ENCODE peak calls at places on chromosomes 1 and 21, in eight cellular contexts. S is psoas muscle, T is heart right ventricle, E is WERI-Rb-1, Y is endothelial cell of umbilical vein, R is BE2C, G is heart left ventricle, X is right lobe of liver. H is an unnamed sample.
A peak's percentile ranks its signal among the peaks of the same experiment; 100 is the strongest.

GRCh38 chr1:19101244-19101643 is 108.8 kb downstream of the UBR4 start:
- DNase-seq in E (no peak), G (no peak), R (no peak), S (no peak), X (no peak), Y (no peak), T (no peak), H (no peak)

GRCh38 chr1:156815307-156815826 is 1.3 kb downstream of the SH2D2A start:
- DNase-seq in S (peak; percentile 65), R (no peak), Y (peak; percentile 34), G (peak; percentile 76), X (no peak), T (peak; percentile 57), E (peak; percentile 97), H (no peak)

GRCh38 chr1:11157867-11158266 is 31.3 kb upstream of the ANGPTL7 start:
- DNase-seq in X (peak; percentile 93), Y (no peak), R (no peak), S (peak; percentile 73), T (no peak), E (peak; percentile 73), G (peak; percentile 41), H (no peak)

GRCh38 chr1:98045211-98046030 is 124.6 kb upstream of the DPYD start:
- DNase-seq in G (no peak), E (peak; percentile 12), T (peak; percentile 10), X (no peak), Y (peak; percentile 68), S (no peak), R (peak; percentile 60), H (no peak)

GRCh38 chr1:18410407-18410806 is 70.3 kb upstream of the KLHDC7A start:
- DNase-seq in G (no peak), S (no peak), E (no peak), R (no peak), X (no peak), T (no peak), Y (no peak), H (no peak)

GRCh38 chr1:55428944-55429931 is 214.1 kb upstream of the USP24 start:
- DNase-seq in S (peak; percentile 49), T (no peak), X (no peak), E (no peak), Y (peak; percentile 99), R (no peak), G (no peak), H (no peak)

GRCh38 chr1:72178266-72178665 is 104.1 kb downstream of the NEGR1 start:
- DNase-seq in Y (no peak), X (no peak), R (no peak), T (no peak), G (no peak), E (no peak), S (no peak), H (no peak)

GRCh38 chr1:201085902-201086735 is 26.1 kb downstream of the CACNA1S start:
- DNase-seq in G (no peak), T (peak; percentile 44), S (peak; percentile 71), X (peak; percentile 65), Y (peak; percentile 31), R (peak; percentile 66), E (peak; percentile 96), H (peak; percentile 14)

GRCh38 chr1:205972491-205973168 is 29.4 kb upstream of the SLC26A9 start:
- DNase-seq in E (no peak), X (no peak), R (peak; percentile 26), S (no peak), T (no peak), Y (no peak), G (no peak), H (no peak)

GRCh38 chr1:42950146-42950480 is 8.6 kb downstream of the SLC2A1 start:
- DNase-seq in Y (no peak), T (no peak), G (no peak), X (no peak), R (no peak), S (no peak), E (no peak), H (no peak)

GRCh38 chr1:41221995-41222991 is 19.8 kb downstream of the SCMH1 start:
- DNase-seq in X (no peak), T (no peak), Y (peak; percentile 22), E (no peak), S (no peak), G (no peak), R (peak; percentile 9), H (no peak)

GRCh38 chr1:202122639-202123335 is at the start of gene GPR37L1:
- DNase-seq in Y (peak; percentile 49), R (peak; percentile 80), E (peak; percentile 99), S (peak; percentile 50), T (peak; percentile 55), X (peak; percentile 70), G (no peak), H (no peak)

GRCh38 chr1:156115514-156116374 is 1.2 kb downstream of the LMNA start:
- DNase-seq in S (peak; percentile 75), X (peak; percentile 81), Y (peak; percentile 61), G (peak; percentile 72), T (peak; percentile 66), R (peak; percentile 47), E (peak; percentile 36), H (no peak)

GRCh38 chr1:210617306-210617705 is 288.6 kb downstream of the HHAT start:
- DNase-seq in S (no peak), E (no peak), X (no peak), T (no peak), Y (no peak), R (no peak), G (no peak), H (no peak)

GRCh38 chr1:19209439-19209989 is 552 bp downstream of the UBR4 start:
- DNase-seq in E (no peak), S (peak; percentile 40), T (no peak), Y (peak; percentile 48), G (no peak), R (peak; percentile 18), X (no peak), H (peak; percentile 34)

GRCh38 chr1:38231941-38232340 is 185.3 kb upstream of the POU3F1 start:
- DNase-seq in T (no peak), G (no peak), Y (no peak), R (no peak), E (no peak), X (no peak), S (no peak), H (no peak)

GRCh38 chr1:65323246-65323645 is 13.9 kb downstream of the DNAJC6 start:
- DNase-seq in G (no peak), Y (no peak), T (no peak), E (no peak), X (no peak), S (no peak), R (no peak), H (no peak)

GRCh38 chr1:85387781-85388180 is 77.2 kb downstream of the DDAH1 start:
- DNase-seq in G (no peak), R (no peak), Y (no peak), E (no peak), X (no peak), T (no peak), S (no peak), H (no peak)
- H3K9me3 ChIP-seq in G (peaks cover 22% of the 10 kb centered on the region), R (no peaks in the 10 kb centered on the region), Y (no peaks in the 10 kb centered on the region), E (peaks cover 4% of the 10 kb centered on the region), X (no peaks in the 10 kb centered on the region), T (peaks cover 20% of the 10 kb centered on the region), S (no peaks in the 10 kb centered on the region), H (no peaks in the 10 kb centered on the region)

DNA sequence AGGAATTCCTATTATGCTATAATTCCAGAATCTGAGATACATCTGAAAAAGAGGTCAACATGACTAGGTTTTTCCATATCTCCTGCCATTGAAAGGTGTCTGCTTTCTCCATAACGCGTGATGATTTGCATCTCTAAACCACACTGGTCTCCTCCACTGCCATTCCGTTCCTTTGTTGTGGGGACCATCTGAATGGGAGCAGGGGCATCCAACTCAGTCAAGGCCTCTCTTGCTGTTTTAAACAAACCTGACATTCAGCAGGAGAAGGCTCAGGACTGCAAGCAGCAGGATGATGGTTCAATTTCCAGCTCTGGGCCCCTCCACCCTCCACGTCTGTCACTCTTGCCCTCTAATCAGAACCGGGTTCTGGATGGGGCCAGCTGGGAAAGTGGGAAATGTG is 45.1 kb downstream of the PLPP3 start:
- DNase-seq in Y (no peak), E (no peak), S (no peak), T (no peak), X (no peak), R (no peak), G (no peak), H (no peak)
- H3K36me3 ChIP-seq in Y (peaks cover 3% of the 10 kb centered on the region), E (no peaks in the 10 kb centered on the region), S (peaks cover 15% of the 10 kb centered on the region), T (no peaks in the 10 kb centered on the region), X (no peaks in the 10 kb centered on the region), R (no peaks in the 10 kb centered on the region), G (peaks cover 46% of the 10 kb centered on the region), H (no peaks in the 10 kb centered on the region)

GRCh38 chr21:34154878-34155277 is 81.5 kb downstream of the MRPS6 start:
- DNase-seq in R (no peak), E (no peak), Y (no peak), S (no peak), T (no peak), X (no peak), G (no peak), H (no peak)

GRCh38 chr21:34159617-34159883 is 86.2 kb downstream of the MRPS6 start:
- DNase-seq in E (no peak), Y (no peak), X (no peak), S (no peak), T (no peak), G (no peak), R (no peak), H (no peak)

GRCh38 chr21:34158866-34159616 is 85.7 kb downstream of the MRPS6 start:
- DNase-seq in Y (no peak), X (no peak), T (no peak), R (no peak), G (no peak), S (no peak), E (no peak), H (no peak)

GRCh38 chr21:34156957-34157356 is 83.6 kb downstream of the MRPS6 start:
- DNase-seq in Y (no peak), R (no peak), T (no peak), E (no peak), X (peak; percentile 60), G (no peak), S (no peak), H (no peak)

GRCh38 chr21:34157456-34158025 is 84.2 kb downstream of the MRPS6 start:
- DNase-seq in R (no peak), T (no peak), G (no peak), Y (no peak), E (no peak), S (no peak), X (no peak), H (no peak)
- H3K9me3 ChIP-seq in R (no peaks in the 10 kb centered on the region), T (peaks cover 5% of the 10 kb centered on the region), G (peaks cover 3% of the 10 kb centered on the region), Y (no peaks in the 10 kb centered on the region), E (peaks cover 9% of the 10 kb centered on the region), S (peaks cover 2% of the 10 kb centered on the region), X (no peaks in the 10 kb centered on the region), H (no peaks in the 10 kb centered on the region)

DNA sequence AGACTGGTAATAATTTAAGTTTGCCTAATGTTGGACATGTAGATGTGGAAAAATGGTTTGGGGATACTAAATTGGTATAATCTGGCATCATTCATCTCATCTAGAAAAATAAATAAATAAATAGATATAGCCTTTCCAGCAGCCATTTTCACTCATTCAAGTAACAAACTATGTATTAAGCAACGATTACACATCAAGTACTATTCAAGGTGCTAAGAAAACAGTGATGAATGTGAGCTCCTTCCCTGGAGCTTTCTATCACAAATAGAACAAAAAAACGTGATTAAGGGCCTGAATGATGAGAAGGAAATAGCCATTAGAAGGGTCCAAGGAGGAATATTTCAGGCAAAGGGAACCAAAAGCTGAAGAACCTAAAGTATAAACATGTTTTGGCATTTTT is 37.1 kb downstream of the STIL start:
- DNase-seq in G (no peak), S (no peak), T (no peak), E (no peak), X (no peak), Y (no peak), R (no peak), H (no peak)
- H3K36me3 ChIP-seq in G (no peaks in the 10 kb centered on the region), S (no peaks in the 10 kb centered on the region), T (no peaks in the 10 kb centered on the region), E (peaks cover 50% of the 10 kb centered on the region), X (no peaks in the 10 kb centered on the region), Y (peaks cover 4% of the 10 kb centered on the region), R (peaks cover 6% of the 10 kb centered on the region), H (no peaks in the 10 kb centered on the region)

GRCh38 chr1:152313319-152313801 is 11.7 kb downstream of the FLG start:
- DNase-seq in T (no peak), E (no peak), R (no peak), Y (no peak), G (no peak), X (no peak), S (no peak), H (no peak)
- H3K9me3 ChIP-seq in T (no peaks in the 10 kb centered on the region), E (peaks cover 14% of the 10 kb centered on the region), R (no peaks in the 10 kb centered on the region), Y (no peaks in the 10 kb centered on the region), G (no peaks in the 10 kb centered on the region), X (no peaks in the 10 kb centered on the region), S (no peaks in the 10 kb centered on the region), H (no peaks in the 10 kb centered on the region)

H was measured in CD8-positive, alpha-beta T cell.